ENCODE peak calls at places on chromosomes 3 and 15, in eight cellular contexts. N is neuronal stem cell; Z is fibroblast of lung; H is CD4-positive, alpha-beta memory T cell; T is caudate nucleus; V is esophagus squamous epithelium; A is uterus; W is OCI-LY7. G is an unnamed sample.

GRCh38 chr3:152870027-152870426 is 35.1 kb downstream of the P2RY1 start:
- DNase-seq in T (no peak), N (no peak), W (no peak), H (no peak), Z (no peak), A (no peak), V (no peak), G (no peak)

GRCh38 chr3:46701211-46701939 is at the start of gene TMIE:
- DNase-seq in N (no peak), W (no peak), Z (peak), V (no peak), A (no peak), T (peak), H (no peak), G (no peak)

GRCh38 chr15:101684384-101684783 is 32.2 kb upstream of the TM2D3 start:
- DNase-seq in Z (peak), N (no peak), V (no peak), T (no peak), A (no peak), H (no peak), W (no peak), G (no peak)

GRCh38 chr3:30353711-30354467 is 252.5 kb upstream of the TGFBR2 start:
- DNase-seq in Z (no peak), T (no peak), H (peak), N (no peak), A (no peak), W (peak), V (no peak), G (no peak)

GRCh38 chr15:44193651-44194396 is 1.2 kb downstream of the FRMD5 start:
- DNase-seq in N (peak), V (no peak), T (peak), H (no peak), A (no peak), Z (peak), W (no peak), G (no peak)

GRCh38 chr3:182735672-182736071 is 57.6 kb upstream of the ATP11B start:
- DNase-seq in Z (peak), T (no peak), N (no peak), H (no peak), V (no peak), W (no peak), A (no peak), G (no peak)

GRCh38 chr15:69509131-69509530 is 56.5 kb downstream of the RPLP1 start:
- DNase-seq in T (no peak), W (no peak), Z (peak), V (no peak), N (no peak), H (no peak), A (no peak), G (no peak)

GRCh38 chr3:126422571-126423091 is 27.9 kb downstream of the CFAP100 start:
- DNase-seq in V (no peak), W (no peak), A (no peak), T (no peak), H (no peak), Z (no peak), N (no peak), G (no peak)

GRCh38 chr3:11093823-11094340 is 60.4 kb upstream of the HRH1 start:
- DNase-seq in A (no peak), N (no peak), V (no peak), T (no peak), W (no peak), Z (no peak), H (no peak), G (no peak)

GRCh38 chr3:71350998-71351397 is 232.5 kb downstream of the FOXP1 start:
- DNase-seq in W (no peak), N (no peak), V (no peak), A (no peak), Z (no peak), H (no peak), T (no peak), G (no peak)

GRCh38 chr3:32292085-32292796 is 53.8 kb downstream of the CMTM8 start:
- DNase-seq in T (no peak), N (no peak), Z (no peak), W (no peak), V (no peak), H (no peak), A (no peak), G (no peak)

GRCh38 chr3:150544040-150544439 is 2.3 kb downstream of the SERP1 start:
- DNase-seq in H (no peak), N (no peak), Z (peak), A (no peak), V (no peak), T (no peak), W (no peak), G (no peak)

GRCh38 chr15:41876689-41877088 is 17.2 kb downstream of the SPTBN5 start:
- DNase-seq in W (no peak), A (no peak), T (no peak), V (no peak), H (no peak), Z (no peak), N (no peak), G (no peak)

GRCh38 chr15:96345560-96346389 is 15.3 kb downstream of the NR2F2 start:
- DNase-seq in N (no peak), V (no peak), A (peak), Z (peak), T (peak), H (no peak), W (no peak), G (peak)

GRCh38 chr3:119695480-119695879 is 7.3 kb upstream of the CFAP91 start:
- DNase-seq in V (no peak), N (no peak), A (no peak), W (peak), T (no peak), Z (no peak), H (no peak), G (no peak)

GRCh38 chr3:25663324-25664065 is 1.2 kb downstream of the TOP2B start:
- DNase-seq in N (peak), W (peak), V (no peak), T (no peak), H (peak), A (no peak), Z (peak), G (peak)

GRCh38 chr3:175940243-175940642 is 1081.1 kb downstream of the NAALADL2 start:
- DNase-seq in A (no peak), T (no peak), Z (peak), W (no peak), N (no peak), H (no peak), V (no peak), G (no peak)

GRCh38 chr3:8658326-8659212 is 14.0 kb upstream of the SSUH2 start:
- DNase-seq in N (no peak), A (peak), Z (peak), T (no peak), W (peak), H (no peak), V (no peak), G (no peak)

GRCh38 chr3:52451237-52452083 is 2.4 kb downstream of the TNNC1 start:
- DNase-seq in W (no peak), V (no peak), Z (no peak), T (no peak), N (no peak), H (no peak), A (no peak), G (no peak)

GRCh38 chr3:54719914-54720313 is 207.9 kb downstream of the LRTM1 start:
- DNase-seq in T (no peak), W (no peak), N (no peak), A (no peak), Z (no peak), H (no peak), V (no peak), G (no peak)

GRCh38 chr15:31459011-31459748 is 132.5 kb downstream of the KLF13 start:
- DNase-seq in V (no peak), T (no peak), W (peak), N (no peak), A (peak), H (no peak), Z (no peak), G (no peak)

GRCh38 chr15:95451891-95452290 is 878.6 kb upstream of the NR2F2 start:
- DNase-seq in V (no peak), W (no peak), Z (no peak), T (no peak), A (no peak), N (no peak), H (no peak), G (no peak)

GRCh38 chr3:48502728-48503168 is 1.2 kb downstream of the SHISA5 start:
- DNase-seq in A (peak), W (no peak), H (no peak), V (no peak), T (no peak), Z (no peak), N (no peak), G (no peak)

GRCh38 chr15:100350434-100351226 is 8.9 kb upstream of the ADAMTS17 start:
- DNase-seq in T (no peak), H (no peak), Z (peak), W (no peak), N (no peak), V (no peak), A (peak), G (peak)

GRCh38 chr15:67168694-67169093 is 85.8 kb downstream of the AAGAB start:
- DNase-seq in V (no peak), Z (no peak), N (no peak), A (no peak), T (no peak), H (no peak), W (no peak), G (no peak)

GRCh38 chr15:60392601-60392985 is 5.2 kb downstream of the ANXA2 start:
- DNase-seq in A (no peak), V (no peak), T (no peak), W (no peak), H (peak), N (no peak), Z (peak), G (no peak)

GRCh38 chr3:192482391-192482790 is 244.9 kb downstream of the FGF12 start:
- DNase-seq in H (no peak), Z (peak), V (no peak), T (no peak), W (no peak), A (no peak), N (no peak), G (no peak)

GRCh38 chr3:122074621-122075265 is 19.6 kb downstream of the CD86 start:
- DNase-seq in T (no peak), W (peak), H (no peak), Z (no peak), N (no peak), V (no peak), A (no peak), G (peak)

GRCh38 chr3:197171481-197172067 is 126.8 kb downstream of the DLG1 start:
- DNase-seq in Z (peak), H (no peak), W (no peak), A (no peak), V (no peak), T (no peak), N (no peak), G (no peak)

GRCh38 chr15:83282859-83283812 is 1.3 kb downstream of the BNC1 start:
- DNase-seq in A (no peak), H (no peak), Z (peak), V (no peak), N (no peak), T (no peak), W (no peak), G (no peak)

GRCh38 chr3:55519016-55519415 is 31.9 kb upstream of the WNT5A start:
- DNase-seq in H (no peak), V (no peak), A (no peak), W (no peak), Z (peak), N (no peak), T (no peak), G (no peak)

GRCh38 chr3:58055309-58055708 is 47.1 kb downstream of the FLNB start:
- DNase-seq in W (no peak), V (no peak), A (no peak), Z (peak), T (no peak), H (no peak), N (no peak), G (no peak)

GRCh38 chr3:58062469-58062868 is 54.2 kb downstream of the FLNB start:
- DNase-seq in A (no peak), Z (peak), H (no peak), N (no peak), V (no peak), W (no peak), T (no peak), G (no peak)

GRCh38 chr3:58059349-58060321 is 51.4 kb downstream of the FLNB start:
- DNase-seq in N (no peak), Z (peak), T (no peak), V (no peak), H (no peak), W (no peak), A (peak), G (no peak)

GRCh38 chr3:58054652-58055051 is 46.4 kb downstream of the FLNB start:
- DNase-seq in Z (no peak), T (no peak), H (no peak), W (no peak), N (no peak), V (no peak), A (no peak), G (no peak)

DNA sequence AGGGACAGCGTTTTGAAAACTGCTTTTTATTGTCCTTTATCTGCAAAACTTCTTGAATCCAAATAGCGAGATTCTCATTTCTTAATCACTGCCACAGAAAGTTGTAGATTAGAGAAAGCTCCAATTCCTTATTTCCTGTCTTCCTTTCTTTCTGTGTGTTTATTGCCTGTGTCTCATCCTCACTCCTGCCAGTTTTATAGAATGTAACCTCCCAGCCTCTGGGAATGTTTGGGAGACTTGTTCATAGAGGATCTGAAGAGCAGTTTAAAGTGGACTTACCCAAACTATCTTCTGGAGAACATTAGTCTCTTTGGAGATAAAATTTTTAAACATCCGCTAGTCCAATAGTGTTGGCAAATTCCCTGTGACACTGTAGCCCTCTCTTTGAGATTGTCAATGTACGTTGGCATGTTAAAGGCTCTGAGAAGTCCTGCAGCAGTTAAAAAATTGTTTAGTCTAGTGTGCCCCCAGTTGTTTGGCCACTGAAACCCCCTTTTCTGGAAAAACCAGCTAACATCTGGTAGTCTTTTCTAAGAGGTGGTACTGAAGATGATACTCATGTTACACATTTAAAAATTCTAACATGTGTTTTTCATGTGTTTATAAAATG is 50.5 kb downstream of the FLNB start:
- DNase-seq in V (no peak), W (no peak), Z (peak), T (no peak), N (no peak), H (no peak), A (no peak), G (no peak)
- H3K27ac ChIP-seq in V (peak), W (no peak), Z (peak), T (no peak), N (no peak), H (no peak), A (peak), G (no peak)

DNA sequence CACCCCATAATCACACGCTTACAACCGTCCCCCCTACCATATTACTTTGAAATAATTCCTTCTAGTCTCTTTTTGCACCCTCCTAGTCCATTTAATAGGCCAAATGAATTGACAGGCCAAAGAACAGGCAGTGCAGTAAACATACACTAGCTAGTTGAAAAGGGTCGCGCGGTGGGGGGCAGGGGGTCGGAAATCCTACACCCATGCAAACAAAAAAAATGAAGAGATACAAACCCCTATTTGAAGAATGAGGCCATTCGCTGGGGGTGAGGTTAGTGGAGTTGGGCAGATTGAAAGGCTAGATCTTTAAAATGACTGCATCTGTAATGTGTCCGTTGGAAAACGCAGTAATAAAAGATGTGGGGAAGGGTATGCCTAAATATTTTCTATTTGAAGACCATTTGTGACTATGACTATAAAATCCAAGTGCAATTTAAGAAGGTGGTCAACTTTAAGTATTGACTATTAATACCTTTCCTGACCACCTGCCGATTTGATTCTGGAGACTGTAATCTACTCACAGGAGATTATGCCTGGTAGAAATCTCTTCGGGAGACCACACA is 891 bp upstream of the ARL6 start:
- DNase-seq in N (no peak), W (no peak), H (no peak), V (no peak), T (no peak), Z (peak), A (no peak), G (no peak)
- H3K27ac ChIP-seq in N (no peak), W (peak), H (peak), V (no peak), T (peak), Z (peak), A (peak), G (peak)

DNA sequence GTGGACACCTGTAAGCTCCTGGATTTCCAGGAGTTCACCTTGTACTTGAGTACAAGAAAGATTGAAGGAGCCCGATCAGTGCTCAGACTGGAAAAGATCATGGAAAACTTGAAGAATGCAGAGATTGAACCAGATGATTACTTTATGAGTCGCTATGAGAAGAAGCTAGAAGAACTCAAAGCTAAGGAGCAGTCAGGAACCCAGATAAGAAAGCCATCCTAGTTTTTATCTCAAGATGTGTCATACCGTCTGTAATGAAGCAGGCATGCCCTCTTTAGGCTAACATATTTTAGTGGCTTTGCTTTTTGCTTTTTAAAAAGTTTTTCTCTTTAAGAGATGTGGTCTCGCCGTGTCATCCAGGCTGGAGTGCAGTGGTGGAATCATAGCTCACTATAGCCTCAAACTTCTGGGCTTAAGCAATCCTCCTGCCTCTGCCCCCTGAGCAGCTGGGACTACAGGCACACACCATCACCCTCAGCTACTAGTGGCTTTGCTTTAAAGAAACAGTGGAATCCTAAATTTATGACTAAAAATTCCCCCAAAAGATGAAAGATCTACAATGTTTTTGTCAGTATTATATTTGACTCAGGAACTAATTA is 28.1 kb downstream of the EXOG start:
- DNase-seq in V (no peak), W (no peak), N (no peak), A (no peak), H (no peak), Z (peak), T (no peak), G (no peak)
- H3K27ac ChIP-seq in V (no peak), W (no peak), N (no peak), A (no peak), H (no peak), Z (no peak), T (no peak), G (no peak)

GRCh38 chr3:194683431-194683830 is 2.3 kb upstream of the FAM43A start:
- DNase-seq in V (no peak), H (no peak), Z (peak), N (no peak), T (no peak), A (no peak), W (no peak), G (no peak)

GRCh38 chr3:194680888-194681615 is 4.6 kb upstream of the FAM43A start:
- DNase-seq in V (no peak), A (no peak), N (no peak), T (no peak), Z (no peak), H (no peak), W (no peak), G (no peak)

GRCh38 chr3:194682189-194682588 is 3.5 kb upstream of the FAM43A start:
- DNase-seq in V (no peak), W (no peak), A (no peak), Z (no peak), T (no peak), N (no peak), H (no peak), G (no peak)

GRCh38 chr3:194685050-194685722 is 497 bp upstream of the FAM43A start:
- DNase-seq in Z (no peak), A (no peak), N (no peak), T (no peak), V (no peak), H (peak), W (no peak), G (no peak)

DNA sequence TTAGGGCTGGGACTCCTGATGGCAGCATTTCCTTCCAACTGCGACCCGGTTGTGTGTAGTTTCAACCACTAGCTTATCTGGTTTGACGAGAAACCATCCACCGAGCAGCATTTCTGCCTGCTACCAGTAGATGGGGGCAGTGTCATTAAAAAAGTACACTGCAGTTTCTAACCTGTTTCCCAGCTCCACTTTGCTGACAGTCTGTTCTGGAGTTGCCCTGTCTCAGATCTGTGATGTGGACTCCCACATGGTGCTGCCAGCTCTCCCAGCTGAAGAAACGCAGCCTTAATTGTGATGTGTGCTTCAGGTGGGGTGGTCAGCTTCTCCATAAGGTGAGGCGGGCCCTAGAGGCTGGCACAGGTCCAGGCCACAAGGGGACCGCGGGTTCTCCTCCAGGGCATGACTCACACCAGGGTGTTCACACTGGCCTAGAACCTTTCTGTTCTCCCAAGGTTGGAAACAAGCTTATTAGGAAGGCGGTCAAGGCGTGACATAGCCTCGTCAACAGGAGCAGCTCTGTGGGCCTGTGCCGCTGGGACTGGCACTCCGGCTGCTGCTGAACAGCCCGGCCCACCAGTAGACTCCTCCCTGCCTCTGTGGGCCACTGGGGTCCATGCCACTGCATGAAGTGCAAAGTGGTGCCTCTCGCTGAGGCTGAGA is 2.9 kb upstream of the FAM43A start:
- DNase-seq in T (peak), N (peak), W (peak), V (no peak), Z (peak), H (peak), A (peak), G (peak)
- H3K27ac ChIP-seq in T (no peak), N (no peak), W (no peak), V (peak), Z (no peak), H (no peak), A (no peak), G (peak)

G was measured in HL-60.